ENCODE peak calls at places on chromosomes 13 and 19, in eight cellular contexts. O, R, J, E, Y, T, M and D are unnamed samples.

GRCh38 chr13:42384265-42384664 is 112.3 kb downstream of the AKAP11 start:
- DNase-seq in O (no peak), R (no peak), J (no peak), E (no peak), Y (no peak), T (no peak), M (no peak), D (no peak)

GRCh38 chr13:110431851-110432294 is 124.8 kb downstream of the COL4A2 start:
- DNase-seq in O (no peak), R (no peak), J (no peak), E (no peak), Y (no peak), T (no peak), M (no peak), D (no peak)

GRCh38 chr19:31118926-31119325 is 230.3 kb downstream of the TSHZ3 start:
- DNase-seq in O (no peak), R (no peak), J (no peak), E (no peak), Y (no peak), T (no peak), M (no peak), D (no peak)

GRCh38 chr13:76000131-76000530 is 364.0 kb downstream of the LMO7 start:
- DNase-seq in O (no peak), R (no peak), J (no peak), E (no peak), Y (no peak), T (no peak), M (no peak), D (no peak)

GRCh38 chr19:33690461-33691427 is 69.0 kb downstream of the CHST8 start:
- DNase-seq in O (no peak), R (no peak), J (no peak), E (no peak), Y (no peak), T (peak), M (no peak), D (no peak)

GRCh38 chr19:5809053-5809452 is 4.2 kb downstream of the NRTN start:
- DNase-seq in O (no peak), R (no peak), J (no peak), E (no peak), Y (no peak), T (no peak), M (no peak), D (no peak)

GRCh38 chr19:17320435-17320834 is 11.1 kb downstream of the DDA1 start:
- DNase-seq in O (no peak), R (no peak), J (no peak), E (peak), Y (no peak), T (no peak), M (no peak), D (no peak)

GRCh38 chr19:15265849-15266248 is 33.6 kb upstream of the EPHX3 start:
- DNase-seq in O (no peak), R (peak), J (peak), E (peak), Y (no peak), T (peak), M (no peak), D (no peak)

GRCh38 chr13:38415233-38415632 is 65.6 kb downstream of the UFM1 start:
- DNase-seq in O (no peak), R (no peak), J (no peak), E (no peak), Y (peak), T (no peak), M (no peak), D (peak)

GRCh38 chr19:33075519-33075918 is 5.5 kb upstream of the GPATCH1 start:
- DNase-seq in O (no peak), R (no peak), J (no peak), E (no peak), Y (no peak), T (no peak), M (no peak), D (no peak)

GRCh38 chr19:1113278-1113985 is 9.6 kb downstream of the GPX4 start:
- DNase-seq in O (peak), R (peak), J (peak), E (peak), Y (peak), T (peak), M (peak), D (peak)

GRCh38 chr13:84279166-84279565 is 396.9 kb upstream of the SLITRK1 start:
- DNase-seq in O (no peak), R (no peak), J (no peak), E (no peak), Y (no peak), T (no peak), M (no peak), D (no peak)

GRCh38 chr13:98858206-98858605 is 105.7 kb upstream of the SLC15A1 start:
- DNase-seq in O (no peak), R (no peak), J (no peak), E (no peak), Y (no peak), T (no peak), M (no peak), D (no peak)

GRCh38 chr19:55472463-55472862 is 4.0 kb upstream of the ZNF628 start:
- DNase-seq in O (no peak), R (no peak), J (no peak), E (peak), Y (no peak), T (no peak), M (no peak), D (no peak)

GRCh38 chr13:27309401-27309958 is 38.9 kb downstream of the RASL11A start:
- DNase-seq in O (no peak), R (no peak), J (no peak), E (peak), Y (no peak), T (no peak), M (no peak), D (no peak)

GRCh38 chr13:49828452-49828851 is 36.0 kb upstream of the KPNA3 start:
- DNase-seq in O (no peak), R (no peak), J (no peak), E (no peak), Y (no peak), T (no peak), M (no peak), D (no peak)

GRCh38 chr19:21314676-21315075 is 14.5 kb downstream of the ZNF708 start:
- DNase-seq in O (no peak), R (no peak), J (no peak), E (no peak), Y (no peak), T (no peak), M (no peak), D (no peak)

GRCh38 chr19:35024095-35024494 is 6.2 kb upstream of the SCN1B start:
- DNase-seq in O (no peak), R (no peak), J (no peak), E (no peak), Y (no peak), T (no peak), M (no peak), D (no peak)

GRCh38 chr19:3479819-3480215 is 508 bp downstream of the SMIM24 start:
- DNase-seq in O (no peak), R (peak), J (no peak), E (peak), Y (peak), T (no peak), M (peak), D (no peak)

GRCh38 chr19:18408053-18408476 is 10.6 kb upstream of the LRRC25 start:
- DNase-seq in O (no peak), R (peak), J (no peak), E (peak), Y (no peak), T (no peak), M (peak), D (no peak)

GRCh38 chr13:78325585-78325984 is 277.8 kb downstream of the POU4F1 start:
- DNase-seq in O (no peak), R (no peak), J (no peak), E (no peak), Y (no peak), T (no peak), M (no peak), D (no peak)

GRCh38 chr13:23810842-23811241 is 78.4 kb downstream of the MIPEP start:
- DNase-seq in O (no peak), R (no peak), J (no peak), E (no peak), Y (no peak), T (no peak), M (no peak), D (no peak)

GRCh38 chr13:44516771-44517170 is 59.4 kb downstream of the TSC22D1 start:
- DNase-seq in O (no peak), R (peak), J (no peak), E (no peak), Y (no peak), T (no peak), M (no peak), D (no peak)

GRCh38 chr19:2049741-2050348 is 1.2 kb downstream of the MKNK2 start:
- DNase-seq in O (no peak), R (peak), J (no peak), E (peak), Y (peak), T (peak), M (peak), D (peak)

GRCh38 chr19:49442793-49443365 is 1.6 kb upstream of the SLC17A7 start:
- DNase-seq in O (peak), R (peak), J (no peak), E (peak), Y (peak), T (no peak), M (peak), D (peak)

GRCh38 chr19:41707502-41707812 is 969 bp upstream of the CEACAM5 start:
- DNase-seq in O (no peak), R (no peak), J (no peak), E (no peak), Y (no peak), T (peak), M (no peak), D (no peak)

GRCh38 chr13:78881054-78881453 is 222.1 kb upstream of the OBI1 start:
- DNase-seq in O (no peak), R (no peak), J (no peak), E (no peak), Y (no peak), T (peak), M (no peak), D (no peak)

GRCh38 chr19:33688657-33688992 is 66.9 kb downstream of the CHST8 start:
- DNase-seq in O (no peak), R (no peak), J (no peak), E (peak), Y (no peak), T (no peak), M (no peak), D (no peak)

GRCh38 chr19:57888494-57889231 is at the start of gene ZNF814:
- DNase-seq in O (peak), R (peak), J (peak), E (peak), Y (peak), T (peak), M (peak), D (peak)

GRCh38 chr19:50413096-50413495 is 5.6 kb upstream of the SPIB start:
- DNase-seq in O (no peak), R (no peak), J (no peak), E (no peak), Y (no peak), T (no peak), M (no peak), D (no peak)

GRCh38 chr19:58123354-58123753 is 25.3 kb upstream of the ZSCAN18 start:
- DNase-seq in O (no peak), R (no peak), J (no peak), E (no peak), Y (no peak), T (no peak), M (no peak), D (no peak)

GRCh38 chr19:11205939-11206570 is 8.7 kb upstream of the KANK2 start:
- DNase-seq in O (no peak), R (no peak), J (no peak), E (peak), Y (no peak), T (no peak), M (no peak), D (no peak)